ENCODE peak calls at places on chromosomes 12 and 14, in seven cellular contexts. F is CD8-positive, alpha-beta memory T cell; Z is OCI-LY7; Y is thoracic aorta; T is endothelial cell of umbilical vein; M is mesenchymal stem cell; V is cardiac muscle cell. S is an unnamed sample.

GRCh38 chr12:120944645-120945217 is 33.6 kb upstream of the HNF1A start:
- DNase-seq in Y (no peak), T (peak; percentile 54), F (peak; percentile 42), Z (peak; percentile 51), M (peak; percentile 56), V (peak; percentile 60), S (peak; percentile 60)

GRCh38 chr12:108798551-108799221 is 58.7 kb downstream of the SSH1 start:
- DNase-seq in Y (no peak), T (peak; percentile 65), F (no peak), M (peak; percentile 53), V (peak; percentile 61), Z (no peak), S (no peak)

GRCh38 chr12:51005671-51006070 is 20.5 kb downstream of the SLC11A2 start:
- DNase-seq in M (no peak), V (no peak), T (no peak), Z (no peak), Y (no peak), F (no peak), S (peak; percentile 35)

GRCh38 chr14:92633274-92633616 is 115.2 kb downstream of the LGMN start:
- DNase-seq in Y (no peak), M (no peak), F (no peak), V (no peak), T (no peak), Z (no peak), S (no peak)

GRCh38 chr14:100067971-100068959 is 3.0 kb downstream of the EVL start:
- DNase-seq in Y (no peak), V (peak; percentile 44), Z (peak; percentile 75), F (peak; percentile 87), M (no peak), T (peak; percentile 45), S (peak; percentile 59)

GRCh38 chr14:94690896-94691657 is 78.8 kb downstream of the GSC start:
- DNase-seq in V (no peak), M (no peak), Y (no peak), T (no peak), Z (no peak), F (no peak), S (no peak)

GRCh38 chr14:21136024-21136423 is 19.8 kb downstream of the OR5AU1 start:
- DNase-seq in M (peak; percentile 26), Z (peak; percentile 50), F (no peak), T (peak; percentile 21), Y (no peak), V (peak; percentile 28), S (no peak)

GRCh38 chr14:77026166-77026929 is 2.2 kb downstream of the IRF2BPL start:
- DNase-seq in M (peak; percentile 62), F (no peak), Y (no peak), V (peak; percentile 60), T (peak; percentile 61), Z (no peak), S (peak; percentile 60)

GRCh38 chr14:31926123-31926522 is 151.0 kb upstream of the ARHGAP5 start:
- DNase-seq in Y (no peak), V (peak; percentile 60), T (peak; percentile 60), F (no peak), Z (peak; percentile 65), M (peak; percentile 50), S (no peak)

GRCh38 chr14:74400328-74400727 is 25.7 kb downstream of the SYNDIG1L start:
- DNase-seq in Z (peak; percentile 52), M (peak; percentile 19), Y (no peak), V (peak; percentile 25), T (no peak), F (no peak), S (no peak)

GRCh38 chr12:87943666-87944065 is 85.5 kb downstream of the C12orf50 start:
- DNase-seq in F (no peak), Z (no peak), Y (no peak), V (no peak), M (no peak), T (no peak), S (peak; percentile 8)

GRCh38 chr12:12214201-12214600 is 52.6 kb downstream of the LRP6 start:
- DNase-seq in F (no peak), Z (no peak), M (no peak), V (no peak), T (no peak), Y (no peak), S (no peak)
- H3K27ac ChIP-seq in F (no peak overlapping the region), Z (no peak overlapping the region), M (no peak overlapping the region), V (no peak overlapping the region), T (no peak overlapping the region), Y (no peak overlapping the region), S (no peak overlapping the region)

DNA sequence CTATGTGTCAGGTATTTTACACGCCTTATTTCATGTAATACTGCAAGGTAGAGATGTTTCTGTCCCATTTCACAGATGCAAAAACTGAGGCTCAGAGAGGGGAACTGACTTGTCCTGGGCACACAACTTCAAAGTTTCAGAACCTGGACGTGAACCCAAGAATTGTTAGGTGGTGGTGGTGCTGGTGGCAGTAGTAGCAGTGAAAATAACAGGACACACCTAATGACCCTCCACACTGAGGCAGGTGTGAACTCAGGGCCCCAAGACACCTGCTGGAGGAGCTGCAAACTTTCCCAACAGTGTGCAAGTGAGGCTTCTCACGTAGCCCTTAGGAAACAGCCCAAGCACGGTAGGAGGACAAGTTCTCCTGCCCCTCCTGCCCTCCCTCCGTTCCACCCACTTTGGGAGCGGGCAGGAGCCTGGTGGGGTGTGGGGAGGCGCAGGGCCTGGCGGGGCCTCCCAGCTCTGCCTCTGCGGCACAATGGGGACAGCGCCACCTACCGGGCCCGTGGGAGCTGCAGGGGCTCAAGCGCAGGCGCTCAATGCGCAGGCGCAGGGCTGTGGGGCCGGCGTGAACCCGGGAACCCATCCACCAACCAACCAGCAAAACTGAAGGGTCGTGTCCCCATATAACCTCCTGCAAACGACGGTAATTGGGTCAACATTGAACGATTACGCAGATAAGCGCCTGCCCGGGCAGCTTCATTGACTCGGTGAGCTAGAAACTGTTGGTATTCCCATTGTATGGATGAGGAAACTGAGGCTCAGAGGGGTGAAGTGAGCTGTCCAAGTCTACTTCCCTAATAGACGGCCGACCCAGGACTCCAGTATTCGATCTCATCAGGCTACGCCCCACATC is 12.0 kb upstream of the TRPV4 start:
- DNase-seq in F (peak; percentile 86), V (peak; percentile 85), M (peak; percentile 78), Y (peak; percentile 46), T (peak; percentile 79), Z (peak; percentile 88), S (peak; percentile 89)
- H3K4me3 ChIP-seq in F (peak overlapping the region; percentile 32), V (no peak overlapping the region), M (no peak overlapping the region), Y (peak overlapping the region; percentile 57), T (no peak overlapping the region), Z (no peak overlapping the region), S (no peak overlapping the region)

GRCh38 chr14:61489002-61489401 is 167.6 kb downstream of the PRKCH start:
- DNase-seq in M (no peak), Y (no peak), T (no peak), V (no peak), F (no peak), Z (no peak), S (no peak)

GRCh38 chr14:61489932-61490331 is 168.6 kb downstream of the PRKCH start:
- DNase-seq in M (no peak), Y (no peak), Z (no peak), V (peak; percentile 67), T (no peak), F (no peak), S (peak; percentile 36)

GRCh38 chr14:61488417-61488816 is 167.0 kb downstream of the PRKCH start:
- DNase-seq in T (no peak), M (no peak), F (no peak), V (no peak), Z (no peak), Y (no peak), S (no peak)

GRCh38 chr14:61491224-61491623 is 169.8 kb downstream of the PRKCH start:
- DNase-seq in Y (no peak), V (no peak), F (no peak), T (peak; percentile 39), M (no peak), Z (no peak), S (no peak)

GRCh38 chr14:61489527-61489926 is 168.1 kb downstream of the PRKCH start:
- DNase-seq in Y (no peak), Z (no peak), V (no peak), T (no peak), F (no peak), M (no peak), S (no peak)
- H3K27ac ChIP-seq in Y (peak overlapping the region; percentile 27), Z (no peak overlapping the region), V (no peak overlapping the region), T (no peak overlapping the region), F (no peak overlapping the region), M (no peak overlapping the region), S (peak overlapping the region; percentile 71)

DNA sequence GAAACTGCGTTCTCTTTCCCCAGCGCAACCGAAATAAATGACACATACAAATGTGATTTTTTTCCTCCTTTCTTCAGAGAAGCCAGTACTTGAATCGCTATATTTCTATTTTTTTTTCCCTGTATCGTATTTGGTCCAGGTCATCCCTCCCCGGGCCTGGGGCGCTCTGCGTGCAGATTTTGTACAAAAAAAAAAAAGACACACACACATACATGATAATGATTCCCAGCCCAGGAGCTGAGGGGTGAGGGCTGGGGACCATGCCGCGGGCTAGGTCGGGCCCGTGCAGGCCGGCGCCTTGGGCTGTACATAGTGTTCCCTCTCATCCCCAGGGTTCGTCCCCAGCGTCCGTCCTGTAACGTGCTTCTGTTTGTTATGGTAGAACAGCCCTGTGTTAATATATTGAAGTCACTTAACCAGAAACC is 3.0 kb downstream of the HOXC9 start:
- DNase-seq in F (no peak), M (no peak), V (no peak), T (no peak), Z (no peak), Y (no peak), S (no peak)
- H3K4me3 ChIP-seq in F (no peak overlapping the region), M (no peak overlapping the region), V (no peak overlapping the region), T (no peak overlapping the region), Z (no peak overlapping the region), Y (no peak overlapping the region), S (no peak overlapping the region)